ENCODE peak calls at places on chromosomes 2 and 18, in five cellular contexts. One of them, this sample, is unnamed. For H3K4me1, the result is how much of the 10 kb centered on the place peaks cover.

GRCh38 chr18:13800505-13801259 is 23.3 kb upstream of the MC5R start:
- DNase-seq in tibial artery: peak
- DNase-seq in ovary: no peak
- DNase-seq in NT2/D1: no peak
- DNase-seq in heart right ventricle: peak
- DNase-seq in this sample: no peak

GRCh38 chr2:119264781-119265692 is 41.4 kb downstream of the STEAP3 start:
- DNase-seq in heart right ventricle: peak
- DNase-seq in ovary: no peak
- DNase-seq in tibial artery: no peak
- DNase-seq in NT2/D1: peak
- DNase-seq in this sample: no peak

GRCh38 chr18:77012751-77013550 is 119.6 kb downstream of the MBP start:
- DNase-seq in heart right ventricle: no peak
- DNase-seq in ovary: no peak
- DNase-seq in NT2/D1: no peak
- DNase-seq in tibial artery: no peak
- DNase-seq in this sample: no peak

GRCh38 chr18:53457068-53457467 is 767.4 kb downstream of the MBD2 start:
- DNase-seq in NT2/D1: no peak
- DNase-seq in ovary: no peak
- DNase-seq in tibial artery: no peak
- DNase-seq in heart right ventricle: no peak
- DNase-seq in this sample: no peak

GRCh38 chr2:220512419-220512818 is 885.0 kb downstream of the SLC4A3 start:
- DNase-seq in heart right ventricle: no peak
- DNase-seq in NT2/D1: no peak
- DNase-seq in ovary: no peak
- DNase-seq in tibial artery: no peak
- DNase-seq in this sample: no peak

GRCh38 chr18:50614838-50615237 is 55.0 kb downstream of the MAPK4 start:
- DNase-seq in NT2/D1: no peak
- DNase-seq in ovary: no peak
- DNase-seq in heart right ventricle: no peak
- DNase-seq in tibial artery: peak
- DNase-seq in this sample: no peak

GRCh38 chr2:12051831-12052230 is 305.4 kb downstream of the LPIN1 start:
- DNase-seq in tibial artery: no peak
- DNase-seq in heart right ventricle: no peak
- DNase-seq in NT2/D1: no peak
- DNase-seq in ovary: no peak
- DNase-seq in this sample: no peak

GRCh38 chr2:68698567-68699377 is 35.8 kb upstream of the ARHGAP25 start:
- DNase-seq in ovary: no peak
- DNase-seq in tibial artery: no peak
- DNase-seq in heart right ventricle: no peak
- DNase-seq in NT2/D1: no peak
- DNase-seq in this sample: no peak

GRCh38 chr2:35163948-35164347 is 1191.6 kb upstream of the CRIM1 start:
- DNase-seq in ovary: no peak
- DNase-seq in heart right ventricle: no peak
- DNase-seq in tibial artery: no peak
- DNase-seq in NT2/D1: no peak
- DNase-seq in this sample: no peak

GRCh38 chr2:72144412-72144745 is 3.3 kb downstream of the CYP26B1 start:
- DNase-seq in heart right ventricle: peak
- DNase-seq in tibial artery: no peak
- DNase-seq in NT2/D1: no peak
- DNase-seq in ovary: peak
- DNase-seq in this sample: no peak

GRCh38 chr2:11828933-11829323 is 82.5 kb downstream of the LPIN1 start:
- DNase-seq in NT2/D1: no peak
- DNase-seq in tibial artery: no peak
- DNase-seq in heart right ventricle: no peak
- DNase-seq in ovary: no peak
- DNase-seq in this sample: no peak

GRCh38 chr2:54899576-54900200 is 150.6 kb downstream of the RTN4 start:
- DNase-seq in heart right ventricle: no peak
- DNase-seq in ovary: no peak
- DNase-seq in tibial artery: no peak
- DNase-seq in NT2/D1: peak
- DNase-seq in this sample: no peak

GRCh38 chr18:10989486-10989885 is 159.9 kb downstream of the PIEZO2 start:
- DNase-seq in NT2/D1: no peak
- DNase-seq in heart right ventricle: no peak
- DNase-seq in tibial artery: no peak
- DNase-seq in ovary: no peak
- DNase-seq in this sample: no peak

GRCh38 chr18:58721586-58722160 is 50.4 kb downstream of the MALT1 start:
- DNase-seq in tibial artery: no peak
- DNase-seq in NT2/D1: no peak
- DNase-seq in heart right ventricle: peak
- DNase-seq in ovary: no peak
- DNase-seq in this sample: no peak

GRCh38 chr2:100173907-100174525 is 31.6 kb upstream of the AFF3 start:
- DNase-seq in NT2/D1: no peak
- DNase-seq in heart right ventricle: no peak
- DNase-seq in tibial artery: no peak
- DNase-seq in ovary: no peak
- DNase-seq in this sample: no peak

GRCh38 chr18:36296591-36297418 is 708 bp upstream of the FHOD3 start:
- DNase-seq in tibial artery: peak
- DNase-seq in heart right ventricle: peak
- DNase-seq in ovary: peak
- DNase-seq in NT2/D1: no peak
- DNase-seq in this sample: no peak

GRCh38 chr2:68791914-68792313 is 57.3 kb downstream of the ARHGAP25 start:
- DNase-seq in tibial artery: no peak
- DNase-seq in ovary: no peak
- DNase-seq in NT2/D1: no peak
- DNase-seq in heart right ventricle: no peak
- DNase-seq in this sample: no peak

GRCh38 chr2:37650548-37651101 is 20.8 kb downstream of the CDC42EP3 start:
- DNase-seq in heart right ventricle: no peak
- DNase-seq in tibial artery: no peak
- DNase-seq in ovary: no peak
- DNase-seq in NT2/D1: no peak
- DNase-seq in this sample: no peak

GRCh38 chr2:14634223-14634884 is 1.8 kb downstream of the LRATD1 start:
- DNase-seq in NT2/D1: peak
- DNase-seq in ovary: peak
- DNase-seq in heart right ventricle: peak
- DNase-seq in tibial artery: peak
- DNase-seq in this sample: no peak

DNA sequence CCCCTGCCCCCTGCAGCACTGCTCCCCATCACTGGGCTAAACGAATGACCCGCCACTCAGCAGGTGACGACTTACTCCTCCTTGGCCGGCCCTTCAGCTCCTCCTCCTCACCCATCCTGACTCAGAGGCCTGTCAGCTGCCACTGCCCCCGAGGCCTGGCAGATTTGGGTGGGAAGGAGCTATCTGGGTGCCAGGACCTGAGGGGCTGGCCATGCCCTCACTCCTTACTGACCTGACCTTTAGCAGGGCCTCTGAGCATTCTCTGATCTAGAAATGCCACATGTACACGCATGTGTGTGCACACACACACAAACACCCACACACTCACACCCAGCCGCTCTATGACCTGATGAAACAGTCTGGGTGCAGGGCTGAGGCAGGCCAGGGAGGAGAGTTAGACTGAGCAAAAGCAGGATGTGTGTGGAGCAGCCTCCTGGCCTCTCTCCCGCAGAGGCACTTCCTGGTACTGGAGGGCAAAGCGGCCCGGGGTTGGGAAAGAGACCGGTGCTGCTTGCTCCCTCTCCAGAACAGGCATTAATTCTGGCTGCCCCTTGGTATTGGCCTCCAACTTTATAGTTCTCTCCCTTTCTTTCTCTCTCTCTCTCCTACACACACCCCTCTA is 68.0 kb downstream of the ZFP36L2 start:
- DNase-seq in heart right ventricle: peak
- DNase-seq in tibial artery: peak
- DNase-seq in NT2/D1: no peak
- DNase-seq in ovary: peak
- DNase-seq in this sample: no peak
- H3K4me1 ChIP-seq in heart right ventricle: under half
- H3K4me1 ChIP-seq in tibial artery: under half
- H3K4me1 ChIP-seq in NT2/D1: under half
- H3K4me1 ChIP-seq in ovary: under half
- H3K4me1 ChIP-seq in this sample: under half

GRCh38 chr2:128076461-128077106 is 14.4 kb upstream of the UGGT1 start:
- DNase-seq in NT2/D1: no peak
- DNase-seq in heart right ventricle: no peak
- DNase-seq in ovary: no peak
- DNase-seq in tibial artery: no peak
- DNase-seq in this sample: no peak
- H3K4me1 ChIP-seq in NT2/D1: under half
- H3K4me1 ChIP-seq in heart right ventricle: under half
- H3K4me1 ChIP-seq in ovary: under half
- H3K4me1 ChIP-seq in tibial artery: under half
- H3K4me1 ChIP-seq in this sample: under half

GRCh38 chr18:45780568-45780967 is 44.9 kb upstream of the SIGLEC15 start:
- DNase-seq in ovary: no peak
- DNase-seq in heart right ventricle: no peak
- DNase-seq in NT2/D1: no peak
- DNase-seq in tibial artery: no peak
- DNase-seq in this sample: no peak
- H3K4me1 ChIP-seq in ovary: under half
- H3K4me1 ChIP-seq in heart right ventricle: under half
- H3K4me1 ChIP-seq in NT2/D1: under half
- H3K4me1 ChIP-seq in tibial artery: under half
- H3K4me1 ChIP-seq in this sample: under half

GRCh38 chr2:207540431-207540830 is 10.7 kb downstream of the CREB1 start:
- DNase-seq in NT2/D1: no peak
- DNase-seq in ovary: no peak
- DNase-seq in heart right ventricle: no peak
- DNase-seq in tibial artery: no peak
- DNase-seq in this sample: no peak
- H3K4me1 ChIP-seq in NT2/D1: under half
- H3K4me1 ChIP-seq in ovary: under half
- H3K4me1 ChIP-seq in heart right ventricle: under half
- H3K4me1 ChIP-seq in tibial artery: under half
- H3K4me1 ChIP-seq in this sample: under half

GRCh38 chr2:105371810-105372209 is 27.0 kb downstream of the FHL2 start:
- DNase-seq in ovary: no peak
- DNase-seq in tibial artery: no peak
- DNase-seq in NT2/D1: no peak
- DNase-seq in heart right ventricle: peak
- DNase-seq in this sample: no peak

GRCh38 chr2:105369009-105369408 is 29.8 kb downstream of the FHL2 start:
- DNase-seq in tibial artery: no peak
- DNase-seq in ovary: no peak
- DNase-seq in heart right ventricle: no peak
- DNase-seq in NT2/D1: no peak
- DNase-seq in this sample: no peak

GRCh38 chr2:105373344-105373781 is 25.5 kb downstream of the FHL2 start:
- DNase-seq in tibial artery: peak
- DNase-seq in heart right ventricle: peak
- DNase-seq in ovary: peak
- DNase-seq in NT2/D1: no peak
- DNase-seq in this sample: no peak

GRCh38 chr2:105369777-105370690 is 28.8 kb downstream of the FHL2 start:
- DNase-seq in heart right ventricle: peak
- DNase-seq in tibial artery: peak
- DNase-seq in ovary: peak
- DNase-seq in NT2/D1: peak
- DNase-seq in this sample: peak

DNA sequence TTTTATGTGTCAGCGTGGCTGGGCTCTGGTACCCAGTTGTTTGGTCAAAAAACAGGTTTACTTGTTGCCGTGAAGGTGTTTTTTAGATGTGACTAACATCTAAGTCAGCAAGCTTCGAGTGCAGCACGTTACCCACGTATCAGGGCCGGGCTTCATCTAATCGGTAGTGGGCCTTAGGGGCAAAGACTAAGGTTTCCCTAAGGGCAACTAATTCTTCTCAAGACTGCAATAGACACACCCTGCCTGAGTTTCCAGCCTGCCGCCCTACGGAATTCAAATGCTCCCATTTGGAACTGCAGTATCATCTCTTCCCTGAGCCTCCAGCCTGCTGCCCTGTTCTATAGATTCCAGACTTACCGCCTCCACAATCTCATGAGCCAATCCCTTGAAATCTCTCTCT is 27.7 kb downstream of the FHL2 start:
- DNase-seq in tibial artery: no peak
- DNase-seq in ovary: no peak
- DNase-seq in heart right ventricle: peak
- DNase-seq in NT2/D1: no peak
- DNase-seq in this sample: no peak
- H3K4me1 ChIP-seq in tibial artery: under half
- H3K4me1 ChIP-seq in ovary: under half
- H3K4me1 ChIP-seq in heart right ventricle: under half
- H3K4me1 ChIP-seq in NT2/D1: under half
- H3K4me1 ChIP-seq in this sample: under half

GRCh38 chr2:159547031-159547430 is 69.3 kb downstream of the BAZ2B start:
- DNase-seq in NT2/D1: no peak
- DNase-seq in tibial artery: no peak
- DNase-seq in ovary: no peak
- DNase-seq in heart right ventricle: no peak
- DNase-seq in this sample: no peak
- H3K4me1 ChIP-seq in NT2/D1: under half
- H3K4me1 ChIP-seq in tibial artery: under half
- H3K4me1 ChIP-seq in ovary: under half
- H3K4me1 ChIP-seq in heart right ventricle: under half
- H3K4me1 ChIP-seq in this sample: under half

GRCh38 chr2:120599656-120600055 is 136.0 kb upstream of the GLI2 start:
- DNase-seq in ovary: no peak
- DNase-seq in NT2/D1: no peak
- DNase-seq in tibial artery: no peak
- DNase-seq in heart right ventricle: no peak
- DNase-seq in this sample: no peak

GRCh38 chr2:120597595-120598193 is 138.0 kb upstream of the GLI2 start:
- DNase-seq in ovary: no peak
- DNase-seq in NT2/D1: no peak
- DNase-seq in tibial artery: no peak
- DNase-seq in heart right ventricle: no peak
- DNase-seq in this sample: no peak

GRCh38 chr2:120598416-120598815 is 137.3 kb upstream of the GLI2 start:
- DNase-seq in ovary: no peak
- DNase-seq in tibial artery: no peak
- DNase-seq in NT2/D1: no peak
- DNase-seq in heart right ventricle: no peak
- DNase-seq in this sample: no peak

GRCh38 chr2:120600335-120600734 is 135.3 kb upstream of the GLI2 start:
- DNase-seq in ovary: no peak
- DNase-seq in NT2/D1: no peak
- DNase-seq in tibial artery: no peak
- DNase-seq in heart right ventricle: no peak
- DNase-seq in this sample: no peak

GRCh38 chr2:120599064-120599463 is 136.6 kb upstream of the GLI2 start:
- DNase-seq in ovary: no peak
- DNase-seq in NT2/D1: no peak
- DNase-seq in heart right ventricle: no peak
- DNase-seq in tibial artery: no peak
- DNase-seq in this sample: no peak
- H3K4me1 ChIP-seq in ovary: under half
- H3K4me1 ChIP-seq in NT2/D1: under half
- H3K4me1 ChIP-seq in heart right ventricle: under half
- H3K4me1 ChIP-seq in tibial artery: under half
- H3K4me1 ChIP-seq in this sample: under half